ENCODE peak calls at places on chromosomes 2 and 18, in eight cellular contexts. One of them, this sample, is unnamed.

GRCh38 chr2:56266761-56267411 is 83.1 kb downstream of the CCDC85A start:
- DNase-seq in fibroblast of pulmonary artery: no peak
- DNase-seq in GM12865: no peak
- DNase-seq in left lung: no peak
- DNase-seq in coronary artery: no peak
- DNase-seq in A549: no peak
- DNase-seq in adrenal gland: no peak
- DNase-seq in astrocyte of the spinal cord: no peak
- DNase-seq in this sample: no peak

GRCh38 chr2:100886054-100886453 is 66.1 kb downstream of the NPAS2 start:
- DNase-seq in fibroblast of pulmonary artery: no peak
- DNase-seq in GM12865: no peak
- DNase-seq in left lung: no peak
- DNase-seq in coronary artery: no peak
- DNase-seq in A549: no peak
- DNase-seq in adrenal gland: no peak
- DNase-seq in astrocyte of the spinal cord: no peak
- DNase-seq in this sample: no peak

GRCh38 chr2:174492963-174493431 is 6.2 kb upstream of the GPR155 start:
- DNase-seq in fibroblast of pulmonary artery: no peak
- DNase-seq in GM12865: peak; percentile 95
- DNase-seq in left lung: no peak
- DNase-seq in coronary artery: no peak
- DNase-seq in A549: no peak
- DNase-seq in adrenal gland: no peak
- DNase-seq in astrocyte of the spinal cord: no peak
- DNase-seq in this sample: no peak

GRCh38 chr2:15753233-15753798 is 161.6 kb downstream of the DDX1 start:
- DNase-seq in fibroblast of pulmonary artery: no peak
- DNase-seq in GM12865: no peak
- DNase-seq in left lung: no peak
- DNase-seq in coronary artery: peak; percentile 33
- DNase-seq in A549: no peak
- DNase-seq in adrenal gland: no peak
- DNase-seq in astrocyte of the spinal cord: no peak
- DNase-seq in this sample: no peak

GRCh38 chr18:57803119-57803969 is at the start of gene ATP8B1:
- DNase-seq in fibroblast of pulmonary artery: peak; percentile 68
- DNase-seq in GM12865: peak; percentile 6
- DNase-seq in left lung: peak; percentile 92
- DNase-seq in coronary artery: peak; percentile 89
- DNase-seq in A549: peak; percentile 66
- DNase-seq in adrenal gland: peak; percentile 81
- DNase-seq in astrocyte of the spinal cord: peak; percentile 82
- DNase-seq in this sample: no peak

GRCh38 chr2:3189076-3189591 is 188.5 kb downstream of the EIPR1 start:
- DNase-seq in fibroblast of pulmonary artery: no peak
- DNase-seq in GM12865: no peak
- DNase-seq in left lung: no peak
- DNase-seq in coronary artery: no peak
- DNase-seq in A549: no peak
- DNase-seq in adrenal gland: no peak
- DNase-seq in astrocyte of the spinal cord: peak; percentile 16
- DNase-seq in this sample: no peak

GRCh38 chr2:18578033-18578432 is 11.3 kb downstream of the NT5C1B start:
- DNase-seq in fibroblast of pulmonary artery: no peak
- DNase-seq in GM12865: no peak
- DNase-seq in left lung: no peak
- DNase-seq in coronary artery: no peak
- DNase-seq in A549: no peak
- DNase-seq in adrenal gland: no peak
- DNase-seq in astrocyte of the spinal cord: no peak
- DNase-seq in this sample: no peak

GRCh38 chr2:104944495-104944894 is 90.6 kb downstream of the POU3F3 start:
- DNase-seq in fibroblast of pulmonary artery: peak; percentile 6
- DNase-seq in GM12865: no peak
- DNase-seq in left lung: no peak
- DNase-seq in coronary artery: no peak
- DNase-seq in A549: peak; percentile 50
- DNase-seq in adrenal gland: no peak
- DNase-seq in astrocyte of the spinal cord: peak; percentile 46
- DNase-seq in this sample: no peak

GRCh38 chr2:238339814-238340213 is 19.5 kb downstream of the TRAF3IP1 start:
- DNase-seq in fibroblast of pulmonary artery: no peak
- DNase-seq in GM12865: no peak
- DNase-seq in left lung: no peak
- DNase-seq in coronary artery: no peak
- DNase-seq in A549: peak; percentile 49
- DNase-seq in adrenal gland: no peak
- DNase-seq in astrocyte of the spinal cord: no peak
- DNase-seq in this sample: no peak

GRCh38 chr2:109436635-109437225 is 177.0 kb downstream of the SEPTIN10 start:
- DNase-seq in fibroblast of pulmonary artery: no peak
- DNase-seq in GM12865: no peak
- DNase-seq in left lung: peak; percentile 29
- DNase-seq in coronary artery: no peak
- DNase-seq in A549: no peak
- DNase-seq in adrenal gland: peak; percentile 32
- DNase-seq in astrocyte of the spinal cord: no peak
- DNase-seq in this sample: no peak

GRCh38 chr2:68828887-68829708 is 42.1 kb downstream of the BMP10 start:
- DNase-seq in fibroblast of pulmonary artery: peak; percentile 99
- DNase-seq in GM12865: no peak
- DNase-seq in left lung: peak; percentile 95
- DNase-seq in coronary artery: peak; percentile 97
- DNase-seq in A549: peak; percentile 71
- DNase-seq in adrenal gland: peak; percentile 99
- DNase-seq in astrocyte of the spinal cord: peak; percentile 88
- DNase-seq in this sample: peak; percentile 98

GRCh38 chr2:151437630-151438029 is 27.9 kb downstream of the RIF1 start:
- DNase-seq in fibroblast of pulmonary artery: peak; percentile 61
- DNase-seq in GM12865: peak; percentile 34
- DNase-seq in left lung: no peak
- DNase-seq in coronary artery: no peak
- DNase-seq in A549: peak; percentile 36
- DNase-seq in adrenal gland: no peak
- DNase-seq in astrocyte of the spinal cord: peak; percentile 48
- DNase-seq in this sample: no peak

GRCh38 chr2:219688560-219689445 is 61.4 kb downstream of the SLC4A3 start:
- DNase-seq in fibroblast of pulmonary artery: peak; percentile 78
- DNase-seq in GM12865: no peak
- DNase-seq in left lung: peak; percentile 42
- DNase-seq in coronary artery: peak; percentile 84
- DNase-seq in A549: no peak
- DNase-seq in adrenal gland: peak; percentile 29
- DNase-seq in astrocyte of the spinal cord: peak; percentile 86
- DNase-seq in this sample: no peak

GRCh38 chr2:218261424-218262273 is 834 bp downstream of the GPBAR1 start:
- DNase-seq in fibroblast of pulmonary artery: no peak
- DNase-seq in GM12865: no peak
- DNase-seq in left lung: peak; percentile 24
- DNase-seq in coronary artery: no peak
- DNase-seq in A549: no peak
- DNase-seq in adrenal gland: no peak
- DNase-seq in astrocyte of the spinal cord: no peak
- DNase-seq in this sample: no peak

GRCh38 chr18:11324956-11325873 is 175.8 kb upstream of the PIEZO2 start:
- DNase-seq in fibroblast of pulmonary artery: peak; percentile 71
- DNase-seq in GM12865: peak; percentile 70
- DNase-seq in left lung: no peak
- DNase-seq in coronary artery: no peak
- DNase-seq in A549: no peak
- DNase-seq in adrenal gland: no peak
- DNase-seq in astrocyte of the spinal cord: peak; percentile 91
- DNase-seq in this sample: no peak

DNA sequence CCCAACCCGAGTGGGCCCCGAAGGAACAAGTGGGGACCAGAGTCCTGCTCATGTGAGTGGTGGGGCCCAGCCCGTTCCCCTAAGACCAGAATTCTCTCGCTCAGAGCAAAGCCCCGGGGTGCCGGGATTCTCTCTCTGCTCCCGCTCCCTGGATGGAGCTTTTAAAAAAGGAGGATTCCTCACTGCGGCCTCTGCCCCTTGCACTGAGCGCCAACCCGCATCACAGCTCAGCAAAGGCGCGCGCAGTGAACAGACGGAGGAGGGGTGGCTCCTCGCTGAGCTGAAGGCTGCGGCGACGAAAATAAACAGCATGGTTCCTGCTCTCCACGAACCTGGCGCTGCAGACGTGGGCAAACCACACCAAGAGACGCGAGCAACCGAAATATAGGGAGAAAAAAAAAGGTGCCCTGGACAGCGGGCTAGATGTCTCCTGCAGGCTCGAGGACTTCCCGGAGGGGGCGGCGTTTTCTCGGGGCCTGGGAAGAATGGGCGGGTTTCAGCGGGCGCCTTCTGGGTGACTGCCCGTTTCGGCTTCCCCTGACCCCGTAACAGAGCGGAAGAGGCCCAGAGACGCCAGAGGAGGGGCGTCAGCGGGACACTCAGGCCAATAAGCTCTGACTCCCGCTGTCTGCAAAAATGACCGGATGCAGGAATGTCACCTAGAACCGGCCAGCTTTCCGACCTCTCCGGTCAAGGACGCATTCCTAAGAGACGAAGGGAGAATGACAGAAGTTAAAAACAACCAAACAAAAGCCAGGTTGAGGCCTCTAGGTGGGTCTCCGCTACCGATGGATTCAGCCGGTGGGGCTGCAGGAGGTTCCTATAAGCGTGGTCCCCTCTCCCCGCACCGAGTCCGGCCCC is 819 bp upstream of the KLF11 start:
- DNase-seq in fibroblast of pulmonary artery: peak; percentile 81
- DNase-seq in GM12865: no peak
- DNase-seq in left lung: peak; percentile 87
- DNase-seq in coronary artery: peak; percentile 95
- DNase-seq in A549: no peak
- DNase-seq in adrenal gland: peak; percentile 95
- DNase-seq in astrocyte of the spinal cord: peak; percentile 44
- DNase-seq in this sample: peak; percentile 97
- TF ChIP-seq CTCF in fibroblast of pulmonary artery: no peak
- TF ChIP-seq CTCF in GM12865: no peak
- TF ChIP-seq CTCF in left lung: no peak
- TF ChIP-seq CTCF in coronary artery: no peak
- TF ChIP-seq CTCF in A549: no peak
- TF ChIP-seq CTCF in adrenal gland: no peak
- TF ChIP-seq CTCF in astrocyte of the spinal cord: no peak
- TF ChIP-seq CTCF in this sample: no peak

DNA sequence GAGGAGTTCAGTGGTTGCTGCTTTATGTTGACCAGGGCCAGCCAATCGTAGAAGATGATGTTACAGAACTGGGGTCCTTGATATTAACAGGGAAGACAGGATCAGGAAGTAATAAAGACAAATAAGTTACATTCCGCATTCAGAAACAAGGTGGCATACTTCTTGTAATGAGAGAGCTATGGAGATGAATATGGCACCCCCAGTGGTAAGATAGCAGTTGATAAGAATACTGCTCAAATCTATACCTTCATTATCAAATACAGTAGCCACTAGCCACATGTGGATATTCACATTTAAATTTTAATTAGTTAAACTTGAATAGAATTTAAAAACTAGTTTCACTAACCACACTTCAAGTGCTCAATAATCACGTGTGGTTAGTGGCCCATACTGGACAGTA is 290.4 kb upstream of the RBMS1 start:
- DNase-seq in fibroblast of pulmonary artery: no peak
- DNase-seq in GM12865: no peak
- DNase-seq in left lung: no peak
- DNase-seq in coronary artery: no peak
- DNase-seq in A549: peak; percentile 17
- DNase-seq in adrenal gland: no peak
- DNase-seq in astrocyte of the spinal cord: no peak
- DNase-seq in this sample: no peak
- TF ChIP-seq CTCF in fibroblast of pulmonary artery: no peak
- TF ChIP-seq CTCF in GM12865: no peak
- TF ChIP-seq CTCF in left lung: no peak
- TF ChIP-seq CTCF in coronary artery: no peak
- TF ChIP-seq CTCF in A549: peak; percentile 18
- TF ChIP-seq CTCF in adrenal gland: no peak
- TF ChIP-seq CTCF in astrocyte of the spinal cord: peak; percentile 13
- TF ChIP-seq CTCF in this sample: no peak

DNA sequence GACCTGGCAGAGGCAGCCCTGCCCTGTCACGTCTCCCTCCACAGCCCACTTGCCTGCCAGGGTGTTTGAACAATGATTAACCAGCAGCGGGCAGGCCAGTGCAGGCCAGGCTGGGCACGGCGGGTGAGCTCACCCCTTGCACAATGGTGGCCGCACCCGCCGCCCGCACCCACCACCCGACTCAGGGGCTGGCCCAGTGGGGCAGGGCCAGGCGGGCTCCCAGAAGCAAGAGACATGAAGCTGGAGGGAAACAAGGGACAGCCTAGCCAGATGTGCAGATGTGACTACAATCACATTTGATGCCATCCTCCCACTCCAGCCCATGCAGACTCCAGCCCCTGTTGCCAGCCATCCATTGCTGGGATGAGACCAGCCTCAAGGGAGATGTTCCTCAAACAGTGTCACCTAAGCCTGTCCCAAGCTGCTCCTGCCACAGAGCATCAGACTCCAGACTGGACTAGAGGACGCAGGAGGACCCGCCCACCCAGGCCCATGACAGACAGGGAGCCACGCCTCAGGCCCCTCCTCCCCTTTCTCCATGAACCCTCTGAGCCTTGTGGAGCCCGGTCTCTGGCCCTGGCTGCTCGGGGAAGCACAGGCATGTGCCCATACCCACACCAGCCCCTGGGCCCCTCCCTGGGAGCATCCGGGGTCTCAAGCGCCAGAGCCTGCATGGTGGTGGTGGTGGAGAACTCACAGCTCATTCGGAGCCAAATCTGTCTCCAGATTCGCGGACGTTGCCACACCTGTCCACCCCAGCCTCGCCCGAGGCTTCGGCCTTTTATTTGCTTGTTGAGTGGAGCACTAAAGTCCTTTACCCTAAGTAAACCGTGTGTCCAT is 45.0 kb downstream of the SDC1 start:
- DNase-seq in fibroblast of pulmonary artery: no peak
- DNase-seq in GM12865: no peak
- DNase-seq in left lung: peak; percentile 84
- DNase-seq in coronary artery: no peak
- DNase-seq in A549: peak; percentile 95
- DNase-seq in adrenal gland: peak; percentile 13
- DNase-seq in astrocyte of the spinal cord: no peak
- DNase-seq in this sample: no peak
- TF ChIP-seq CTCF in fibroblast of pulmonary artery: no peak
- TF ChIP-seq CTCF in GM12865: no peak
- TF ChIP-seq CTCF in left lung: no peak
- TF ChIP-seq CTCF in coronary artery: no peak
- TF ChIP-seq CTCF in A549: no peak
- TF ChIP-seq CTCF in adrenal gland: no peak
- TF ChIP-seq CTCF in astrocyte of the spinal cord: no peak
- TF ChIP-seq CTCF in this sample: no peak

GRCh38 chr18:4020026-4020425 is 435.1 kb downstream of the DLGAP1 start:
- DNase-seq in fibroblast of pulmonary artery: no peak
- DNase-seq in GM12865: no peak
- DNase-seq in left lung: no peak
- DNase-seq in coronary artery: no peak
- DNase-seq in A549: no peak
- DNase-seq in adrenal gland: no peak
- DNase-seq in astrocyte of the spinal cord: no peak
- DNase-seq in this sample: no peak

GRCh38 chr18:4016391-4017049 is 438.6 kb downstream of the DLGAP1 start:
- DNase-seq in fibroblast of pulmonary artery: no peak
- DNase-seq in GM12865: peak; percentile 60
- DNase-seq in left lung: no peak
- DNase-seq in coronary artery: no peak
- DNase-seq in A549: no peak
- DNase-seq in adrenal gland: no peak
- DNase-seq in astrocyte of the spinal cord: no peak
- DNase-seq in this sample: no peak

GRCh38 chr18:4017479-4017878 is 437.6 kb downstream of the DLGAP1 start:
- DNase-seq in fibroblast of pulmonary artery: peak; percentile 1
- DNase-seq in GM12865: peak; percentile 61
- DNase-seq in left lung: no peak
- DNase-seq in coronary artery: no peak
- DNase-seq in A549: peak; percentile 54
- DNase-seq in adrenal gland: no peak
- DNase-seq in astrocyte of the spinal cord: no peak
- DNase-seq in this sample: no peak
- TF ChIP-seq CTCF in fibroblast of pulmonary artery: peak; percentile 23
- TF ChIP-seq CTCF in GM12865: peak; percentile 32
- TF ChIP-seq CTCF in left lung: no peak
- TF ChIP-seq CTCF in coronary artery: no peak
- TF ChIP-seq CTCF in A549: peak; percentile 27
- TF ChIP-seq CTCF in adrenal gland: no peak
- TF ChIP-seq CTCF in astrocyte of the spinal cord: peak; percentile 29
- TF ChIP-seq CTCF in this sample: no peak

This sample was measured in esophagus muscularis mucosa.